ENCODE peak calls at places on chromosome 1, in seven cellular contexts. One of them, this sample, is unnamed.

GRCh38 chr1:8142955-8143629 is 117.0 kb upstream of the ERRFI1 start:
- DNase-seq in glutamatergic neuron: no peak
- DNase-seq in EH: peak; percentile 34
- DNase-seq in HT-29: no peak
- DNase-seq in stimulated activated CD8-positive, alpha-beta memory T cell treated with anti-CD3 and anti-CD28 coated beads, Interleukin-2, amount 100 ng/mL, for 48 hours: no peak
- DNase-seq in nephron progenitor cell: no peak
- DNase-seq in GM19239: no peak
- DNase-seq in this sample: no peak

GRCh38 chr1:198776602-198777029 is 137.8 kb downstream of the PTPRC start:
- DNase-seq in stimulated activated CD8-positive, alpha-beta memory T cell treated with anti-CD3 and anti-CD28 coated beads, Interleukin-2, amount 100 ng/mL, for 48 hours: no peak
- DNase-seq in nephron progenitor cell: no peak
- DNase-seq in HT-29: peak; percentile 41
- DNase-seq in GM19239: no peak
- DNase-seq in EH: peak; percentile 99
- DNase-seq in glutamatergic neuron: no peak
- DNase-seq in this sample: no peak

GRCh38 chr1:186188004-186188539 is 187.0 kb downstream of the TPR start:
- DNase-seq in stimulated activated CD8-positive, alpha-beta memory T cell treated with anti-CD3 and anti-CD28 coated beads, Interleukin-2, amount 100 ng/mL, for 48 hours: no peak
- DNase-seq in EH: peak; percentile 95
- DNase-seq in HT-29: no peak
- DNase-seq in GM19239: no peak
- DNase-seq in nephron progenitor cell: no peak
- DNase-seq in glutamatergic neuron: no peak
- DNase-seq in this sample: no peak

GRCh38 chr1:232554431-232554830 is 75.5 kb downstream of the SIPA1L2 start:
- DNase-seq in EH: peak; percentile 12
- DNase-seq in HT-29: no peak
- DNase-seq in stimulated activated CD8-positive, alpha-beta memory T cell treated with anti-CD3 and anti-CD28 coated beads, Interleukin-2, amount 100 ng/mL, for 48 hours: no peak
- DNase-seq in glutamatergic neuron: no peak
- DNase-seq in GM19239: no peak
- DNase-seq in nephron progenitor cell: no peak
- DNase-seq in this sample: no peak

GRCh38 chr1:240242601-240243144 is 151.0 kb downstream of the FMN2 start:
- DNase-seq in stimulated activated CD8-positive, alpha-beta memory T cell treated with anti-CD3 and anti-CD28 coated beads, Interleukin-2, amount 100 ng/mL, for 48 hours: no peak
- DNase-seq in EH: peak; percentile 94
- DNase-seq in HT-29: no peak
- DNase-seq in nephron progenitor cell: no peak
- DNase-seq in glutamatergic neuron: no peak
- DNase-seq in GM19239: no peak
- DNase-seq in this sample: no peak

GRCh38 chr1:228434674-228435073 is 18.0 kb upstream of the TRIM17 start:
- DNase-seq in HT-29: no peak
- DNase-seq in stimulated activated CD8-positive, alpha-beta memory T cell treated with anti-CD3 and anti-CD28 coated beads, Interleukin-2, amount 100 ng/mL, for 48 hours: no peak
- DNase-seq in nephron progenitor cell: no peak
- DNase-seq in EH: peak; percentile 28
- DNase-seq in GM19239: no peak
- DNase-seq in glutamatergic neuron: no peak
- DNase-seq in this sample: no peak

GRCh38 chr1:6343506-6344405 is 49.8 kb downstream of the ACOT7 start:
- DNase-seq in nephron progenitor cell: peak; percentile 83
- DNase-seq in GM19239: peak; percentile 60
- DNase-seq in glutamatergic neuron: peak; percentile 91
- DNase-seq in HT-29: peak; percentile 96
- DNase-seq in stimulated activated CD8-positive, alpha-beta memory T cell treated with anti-CD3 and anti-CD28 coated beads, Interleukin-2, amount 100 ng/mL, for 48 hours: peak; percentile 35
- DNase-seq in EH: peak; percentile 83
- DNase-seq in this sample: no peak

GRCh38 chr1:18322353-18323032 is 158.2 kb upstream of the KLHDC7A start:
- DNase-seq in HT-29: no peak
- DNase-seq in nephron progenitor cell: peak; percentile 41
- DNase-seq in glutamatergic neuron: peak; percentile 56
- DNase-seq in GM19239: no peak
- DNase-seq in EH: no peak
- DNase-seq in stimulated activated CD8-positive, alpha-beta memory T cell treated with anti-CD3 and anti-CD28 coated beads, Interleukin-2, amount 100 ng/mL, for 48 hours: no peak
- DNase-seq in this sample: no peak

GRCh38 chr1:111848852-111849545 is 93.3 kb downstream of the DDX20 start:
- DNase-seq in GM19239: no peak
- DNase-seq in nephron progenitor cell: no peak
- DNase-seq in glutamatergic neuron: no peak
- DNase-seq in EH: no peak
- DNase-seq in stimulated activated CD8-positive, alpha-beta memory T cell treated with anti-CD3 and anti-CD28 coated beads, Interleukin-2, amount 100 ng/mL, for 48 hours: no peak
- DNase-seq in HT-29: no peak
- DNase-seq in this sample: peak; percentile 14

GRCh38 chr1:231638647-231639046 is 12.1 kb downstream of the DISC1 start:
- DNase-seq in EH: peak; percentile 19
- DNase-seq in glutamatergic neuron: no peak
- DNase-seq in GM19239: no peak
- DNase-seq in HT-29: no peak
- DNase-seq in nephron progenitor cell: no peak
- DNase-seq in stimulated activated CD8-positive, alpha-beta memory T cell treated with anti-CD3 and anti-CD28 coated beads, Interleukin-2, amount 100 ng/mL, for 48 hours: no peak
- DNase-seq in this sample: no peak

GRCh38 chr1:155000725-155001437 is 1.7 kb upstream of the ZBTB7B start:
- DNase-seq in EH: peak; percentile 83
- DNase-seq in nephron progenitor cell: peak; percentile 87
- DNase-seq in HT-29: peak; percentile 95
- DNase-seq in stimulated activated CD8-positive, alpha-beta memory T cell treated with anti-CD3 and anti-CD28 coated beads, Interleukin-2, amount 100 ng/mL, for 48 hours: peak; percentile 82
- DNase-seq in GM19239: no peak
- DNase-seq in glutamatergic neuron: peak; percentile 84
- DNase-seq in this sample: peak; percentile 96

GRCh38 chr1:229035054-229035747 is 235.7 kb upstream of the RAB4A start:
- DNase-seq in HT-29: no peak
- DNase-seq in GM19239: peak; percentile 32
- DNase-seq in EH: no peak
- DNase-seq in stimulated activated CD8-positive, alpha-beta memory T cell treated with anti-CD3 and anti-CD28 coated beads, Interleukin-2, amount 100 ng/mL, for 48 hours: no peak
- DNase-seq in nephron progenitor cell: no peak
- DNase-seq in glutamatergic neuron: no peak
- DNase-seq in this sample: no peak

GRCh38 chr1:161487483-161487827 is 17.8 kb upstream of the FCGR2A start:
- DNase-seq in GM19239: no peak
- DNase-seq in HT-29: no peak
- DNase-seq in stimulated activated CD8-positive, alpha-beta memory T cell treated with anti-CD3 and anti-CD28 coated beads, Interleukin-2, amount 100 ng/mL, for 48 hours: no peak
- DNase-seq in glutamatergic neuron: no peak
- DNase-seq in nephron progenitor cell: no peak
- DNase-seq in EH: peak; percentile 67
- DNase-seq in this sample: peak; percentile 51

GRCh38 chr1:193058529-193059281 is 455 bp downstream of the UCHL5 start:
- DNase-seq in stimulated activated CD8-positive, alpha-beta memory T cell treated with anti-CD3 and anti-CD28 coated beads, Interleukin-2, amount 100 ng/mL, for 48 hours: peak; percentile 48
- DNase-seq in glutamatergic neuron: peak; percentile 30
- DNase-seq in HT-29: peak; percentile 75
- DNase-seq in EH: peak; percentile 56
- DNase-seq in GM19239: no peak
- DNase-seq in nephron progenitor cell: peak; percentile 28
- DNase-seq in this sample: peak; percentile 75

GRCh38 chr1:174116042-174116441 is 43.3 kb upstream of the RABGAP1L start:
- DNase-seq in EH: no peak
- DNase-seq in stimulated activated CD8-positive, alpha-beta memory T cell treated with anti-CD3 and anti-CD28 coated beads, Interleukin-2, amount 100 ng/mL, for 48 hours: no peak
- DNase-seq in GM19239: no peak
- DNase-seq in HT-29: no peak
- DNase-seq in nephron progenitor cell: no peak
- DNase-seq in glutamatergic neuron: no peak
- DNase-seq in this sample: no peak

GRCh38 chr1:67094191-67094590 is 40.2 kb upstream of the SLC35D1 start:
- DNase-seq in nephron progenitor cell: no peak
- DNase-seq in HT-29: no peak
- DNase-seq in EH: no peak
- DNase-seq in stimulated activated CD8-positive, alpha-beta memory T cell treated with anti-CD3 and anti-CD28 coated beads, Interleukin-2, amount 100 ng/mL, for 48 hours: no peak
- DNase-seq in GM19239: no peak
- DNase-seq in glutamatergic neuron: no peak
- DNase-seq in this sample: no peak

GRCh38 chr1:209755926-209756607 is at the start of gene TRAF3IP3:
- DNase-seq in EH: no peak
- DNase-seq in nephron progenitor cell: no peak
- DNase-seq in HT-29: no peak
- DNase-seq in stimulated activated CD8-positive, alpha-beta memory T cell treated with anti-CD3 and anti-CD28 coated beads, Interleukin-2, amount 100 ng/mL, for 48 hours: peak; percentile 60
- DNase-seq in GM19239: peak; percentile 53
- DNase-seq in glutamatergic neuron: no peak
- DNase-seq in this sample: no peak

GRCh38 chr1:199690520-199690919 is 337.0 kb upstream of the NR5A2 start:
- DNase-seq in glutamatergic neuron: no peak
- DNase-seq in nephron progenitor cell: no peak
- DNase-seq in HT-29: no peak
- DNase-seq in GM19239: no peak
- DNase-seq in stimulated activated CD8-positive, alpha-beta memory T cell treated with anti-CD3 and anti-CD28 coated beads, Interleukin-2, amount 100 ng/mL, for 48 hours: no peak
- DNase-seq in EH: no peak
- DNase-seq in this sample: no peak

GRCh38 chr1:151512801-151513625 is 1.8 kb downstream of the CGN start:
- DNase-seq in glutamatergic neuron: no peak
- DNase-seq in EH: no peak
- DNase-seq in GM19239: no peak
- DNase-seq in HT-29: peak; percentile 96
- DNase-seq in nephron progenitor cell: no peak
- DNase-seq in stimulated activated CD8-positive, alpha-beta memory T cell treated with anti-CD3 and anti-CD28 coated beads, Interleukin-2, amount 100 ng/mL, for 48 hours: no peak
- DNase-seq in this sample: peak; percentile 87

GRCh38 chr1:197481101-197481500 is 213.0 kb downstream of the CRB1 start:
- DNase-seq in glutamatergic neuron: no peak
- DNase-seq in nephron progenitor cell: peak; percentile 18
- DNase-seq in HT-29: no peak
- DNase-seq in stimulated activated CD8-positive, alpha-beta memory T cell treated with anti-CD3 and anti-CD28 coated beads, Interleukin-2, amount 100 ng/mL, for 48 hours: no peak
- DNase-seq in GM19239: no peak
- DNase-seq in EH: peak; percentile 55
- DNase-seq in this sample: no peak

GRCh38 chr1:42282024-42282579 is 52.9 kb downstream of the FOXJ3 start:
- DNase-seq in nephron progenitor cell: no peak
- DNase-seq in EH: peak; percentile 62
- DNase-seq in GM19239: no peak
- DNase-seq in stimulated activated CD8-positive, alpha-beta memory T cell treated with anti-CD3 and anti-CD28 coated beads, Interleukin-2, amount 100 ng/mL, for 48 hours: no peak
- DNase-seq in glutamatergic neuron: no peak
- DNase-seq in HT-29: no peak
- DNase-seq in this sample: no peak

GRCh38 chr1:27555700-27556424 is 48.1 kb downstream of the AHDC1 start:
- DNase-seq in HT-29: no peak
- DNase-seq in EH: peak; percentile 60
- DNase-seq in GM19239: peak; percentile 90
- DNase-seq in stimulated activated CD8-positive, alpha-beta memory T cell treated with anti-CD3 and anti-CD28 coated beads, Interleukin-2, amount 100 ng/mL, for 48 hours: no peak
- DNase-seq in nephron progenitor cell: no peak
- DNase-seq in glutamatergic neuron: peak; percentile 78
- DNase-seq in this sample: peak; percentile 59

GRCh38 chr1:8822383-8823294 is 5.2 kb upstream of the RERE start:
- DNase-seq in GM19239: no peak
- DNase-seq in EH: peak; percentile 99
- DNase-seq in nephron progenitor cell: no peak
- DNase-seq in glutamatergic neuron: no peak
- DNase-seq in stimulated activated CD8-positive, alpha-beta memory T cell treated with anti-CD3 and anti-CD28 coated beads, Interleukin-2, amount 100 ng/mL, for 48 hours: no peak
- DNase-seq in HT-29: peak; percentile 88
- DNase-seq in this sample: no peak

This sample was measured in upper lobe of left lung.